ENCODE peak calls at places on chromosome X, in four cellular contexts. U is neuronal stem cell, C is PC-3, N is astrocyte. K is an unnamed sample.

GRCh38 chrX:129099206-129099605 is 424.1 kb downstream of the SMARCA1 start:
- DNase-seq in U (peak; percentile 42), C (no peak), N (no peak), K (no peak)

GRCh38 chrX:47030339-47030738 is 47.9 kb upstream of the RGN start:
- DNase-seq in U (peak; percentile 54), C (peak; percentile 89), N (peak; percentile 27), K (peak; percentile 80)

GRCh38 chrX:56812515-56813105 is 83.6 kb downstream of the NBDY start:
- DNase-seq in U (no peak), C (no peak), N (no peak), K (no peak)

GRCh38 chrX:130893356-130894085 is 9.5 kb downstream of the ENOX2 start:
- DNase-seq in U (no peak), C (no peak), N (no peak), K (no peak)

GRCh38 chrX:109485470-109486340 is 3.8 kb upstream of the GUCY2F start:
- DNase-seq in U (peak; percentile 33), C (peak; percentile 71), N (peak; percentile 33), K (peak; percentile 64)

GRCh38 chrX:39972340-39972739 is 125.4 kb downstream of the BCOR start:
- DNase-seq in U (no peak), C (peak; percentile 42), N (peak; percentile 77), K (no peak)

GRCh38 chrX:2610246-2611170 is 80.6 kb upstream of the CD99 start:
- DNase-seq in U (no peak), C (no peak), N (no peak), K (no peak)

GRCh38 chrX:20173305-20173704 is 31.7 kb upstream of the EIF1AX start:
- DNase-seq in U (no peak), C (no peak), N (no peak), K (no peak)

GRCh38 chrX:2351999-2352995 is 148.5 kb downstream of the DHRSX start:
- DNase-seq in U (no peak), C (peak; percentile 68), N (peak; percentile 99), K (no peak)

GRCh38 chrX:68936608-68937007 is 107.8 kb downstream of the EFNB1 start:
- DNase-seq in U (no peak), C (peak; percentile 78), N (peak; percentile 91), K (no peak)

GRCh38 chrX:154472685-154473632 is 6.1 kb downstream of the LAGE3 start:
- DNase-seq in U (no peak), C (no peak), N (no peak), K (no peak)

GRCh38 chrX:41241962-41242361 is 92.0 kb upstream of the DDX3X start:
- DNase-seq in U (no peak), C (no peak), N (no peak), K (peak; percentile 15)

GRCh38 chrX:41234962-41235361 is 99.0 kb upstream of the DDX3X start:
- DNase-seq in U (no peak), C (no peak), N (no peak), K (no peak)

GRCh38 chrX:41240504-41240903 is 93.5 kb upstream of the DDX3X start:
- DNase-seq in U (no peak), C (no peak), N (no peak), K (no peak)

GRCh38 chrX:41236629-41237028 is 97.3 kb upstream of the DDX3X start:
- DNase-seq in U (no peak), C (no peak), N (no peak), K (no peak)

GRCh38 chrX:41238543-41238942 is 95.4 kb upstream of the DDX3X start:
- DNase-seq in U (no peak), C (peak; percentile 60), N (peak; percentile 58), K (no peak)
- H3K4me2 ChIP-seq in U (no peak overlapping the region), C (no peak overlapping the region), N (peak overlapping the region; percentile 29), K (no peak overlapping the region)

DNA sequence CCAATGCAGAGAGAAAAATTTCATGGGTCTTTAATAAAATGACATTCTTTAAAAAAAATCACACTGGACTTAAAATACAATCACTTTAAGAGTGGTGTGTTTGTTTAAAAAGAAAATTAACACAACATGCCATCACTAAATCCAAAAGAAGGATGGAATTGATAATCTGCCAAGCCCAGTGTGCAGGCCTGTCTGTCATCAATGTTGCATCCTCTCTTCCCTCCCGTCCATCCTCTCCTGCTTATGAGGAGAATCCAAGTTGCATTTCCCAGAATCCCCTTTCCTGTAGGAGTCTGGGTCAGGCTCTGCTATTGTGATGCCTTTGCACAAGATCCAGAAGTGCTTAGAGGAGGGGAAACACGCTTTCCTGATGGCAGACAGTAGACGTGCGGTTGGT is 169.4 kb downstream of the MID1 start:
- DNase-seq in U (no peak), C (no peak), N (no peak), K (no peak)
- H3K4me2 ChIP-seq in U (no peak overlapping the region), C (peak overlapping the region; percentile 27), N (peak overlapping the region; percentile 32), K (no peak overlapping the region)

DNA sequence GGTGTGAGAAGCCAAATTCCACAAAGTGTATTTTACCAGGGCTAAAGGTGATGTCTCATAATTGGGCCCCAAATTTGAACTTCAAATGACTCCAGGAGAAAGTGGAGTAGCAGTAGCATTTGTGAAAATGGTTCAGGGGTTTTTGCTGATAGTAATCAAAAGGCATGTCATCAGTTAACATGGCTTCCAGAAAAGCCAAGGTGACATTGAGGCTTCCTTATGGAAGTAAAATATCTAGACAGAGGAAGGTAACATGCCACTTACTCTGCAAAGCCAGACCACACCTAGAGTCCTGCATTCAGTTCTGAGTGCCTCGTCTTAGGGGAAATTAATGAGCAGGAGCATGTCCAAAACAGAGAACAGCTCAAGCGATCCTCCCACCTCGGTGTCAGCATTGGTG is 2.2 kb upstream of the RPL36A start:
- DNase-seq in U (no peak), C (no peak), N (no peak), K (no peak)
- H3K4me2 ChIP-seq in U (no peak overlapping the region), C (no peak overlapping the region), N (no peak overlapping the region), K (no peak overlapping the region)

GRCh38 chrX:18674417-18674787 is 2.5 kb upstream of the RS1 start:
- DNase-seq in U (peak; percentile 5), C (no peak), N (no peak), K (peak; percentile 59)

GRCh38 chrX:18676470-18676869 is 4.6 kb upstream of the RS1 start:
- DNase-seq in U (peak; percentile 8), C (no peak), N (no peak), K (peak; percentile 63)

GRCh38 chrX:18677140-18677834 is 5.4 kb upstream of the RS1 start:
- DNase-seq in U (no peak), C (no peak), N (no peak), K (no peak)

GRCh38 chrX:18674788-18675735 is 3.2 kb upstream of the RS1 start:
- DNase-seq in U (peak; percentile 74), C (peak; percentile 86), N (peak; percentile 32), K (peak; percentile 70)

DNA sequence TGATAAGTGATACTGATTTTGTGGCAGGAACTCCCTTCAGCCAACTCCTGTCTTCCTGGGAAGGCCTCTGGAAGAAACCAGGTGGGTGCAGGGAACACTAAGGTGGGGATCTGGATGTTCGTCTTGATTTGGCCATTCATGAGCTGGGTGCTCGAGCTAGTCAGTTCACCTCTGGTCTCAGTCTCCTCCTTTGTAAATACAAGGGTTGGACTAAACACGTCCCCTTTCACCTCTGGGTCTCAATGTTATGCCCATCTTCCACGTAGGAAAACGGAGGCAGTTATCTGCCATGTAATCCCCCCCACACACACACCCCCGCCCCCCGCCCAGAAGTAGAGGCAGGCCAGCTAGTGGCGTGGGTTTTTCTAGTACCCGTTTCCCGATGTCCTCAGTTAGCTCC is 4.1 kb upstream of the RS1 start:
- DNase-seq in U (no peak), C (no peak), N (no peak), K (no peak)
- H3K4me2 ChIP-seq in U (no peak overlapping the region), C (no peak overlapping the region), N (no peak overlapping the region), K (no peak overlapping the region)

GRCh38 chrX:97211070-97211469 is 327.4 kb downstream of the RPA4 start:
- DNase-seq in U (no peak), C (peak; percentile 13), N (no peak), K (no peak)

GRCh38 chrX:97210501-97210900 is 326.8 kb downstream of the RPA4 start:
- DNase-seq in U (no peak), C (no peak), N (no peak), K (no peak)

DNA sequence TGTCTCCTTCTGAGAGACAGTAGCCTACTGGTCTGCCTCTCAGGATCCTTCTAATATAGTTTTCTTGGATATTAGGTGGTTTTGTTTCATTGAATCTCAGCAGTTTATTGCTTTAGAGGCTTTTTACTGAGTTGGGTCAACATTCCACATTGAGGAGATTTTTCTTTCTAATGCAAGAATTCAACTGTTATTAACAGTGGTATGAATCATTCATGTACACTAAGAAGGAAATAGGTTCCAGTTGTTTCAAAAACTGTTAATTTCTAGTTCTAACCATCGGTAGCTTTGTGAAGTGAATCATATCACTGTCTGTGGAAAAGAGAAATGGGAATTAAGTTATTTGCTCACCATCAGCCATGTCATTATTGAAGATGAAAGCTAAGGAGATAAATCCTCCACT is 331.5 kb downstream of the RPA4 start:
- DNase-seq in U (no peak), C (no peak), N (peak; percentile 16), K (no peak)
- H3K4me2 ChIP-seq in U (no peak overlapping the region), C (no peak overlapping the region), N (no peak overlapping the region), K (no peak overlapping the region)

GRCh38 chrX:84363054-84363453 is 139.2 kb downstream of the HDX start:
- DNase-seq in U (no peak), C (no peak), N (peak; percentile 23), K (no peak)
- H3K4me2 ChIP-seq in U (no peak overlapping the region), C (no peak overlapping the region), N (no peak overlapping the region), K (peak overlapping the region; percentile 36)

DNA sequence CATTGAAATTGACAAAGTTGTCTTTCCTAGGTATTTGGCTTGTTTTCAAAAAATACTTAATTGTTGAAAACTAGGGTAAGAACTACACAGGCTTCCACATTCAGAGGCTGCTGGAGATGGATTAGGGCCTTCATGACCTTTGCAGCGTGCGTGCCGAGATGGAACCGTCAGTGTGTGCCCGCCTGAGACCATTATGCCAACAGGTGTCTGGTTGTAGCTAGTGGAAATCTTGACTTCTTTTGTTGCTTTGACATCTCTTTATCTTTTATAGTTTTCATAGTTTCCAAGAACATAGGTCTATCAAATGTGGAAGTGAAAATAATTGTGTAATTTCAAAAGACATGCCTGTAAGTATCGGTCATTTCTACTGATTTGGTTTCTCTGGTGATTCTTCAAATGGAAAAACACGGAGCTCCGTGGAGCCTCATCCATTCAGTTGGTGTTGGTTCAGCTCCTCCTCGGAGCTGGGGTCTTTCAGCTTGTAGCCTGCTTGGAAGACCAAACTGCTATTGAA is 38.9 kb upstream of the CLCN4 start:
- DNase-seq in U (no peak), C (no peak), N (no peak), K (no peak)
- H3K4me2 ChIP-seq in U (no peak overlapping the region), C (no peak overlapping the region), N (no peak overlapping the region), K (no peak overlapping the region)